ENCODE peak calls at places on chromosomes 7 and 10, in four cellular contexts. One of them, this sample, is unnamed.
A peak's percentile ranks its signal among the peaks of the same experiment; 100 is the strongest.

GRCh38 chr10:5618829-5619228 is 47.6 kb downstream of the ASB13 start:
- DNase-seq in Kasumi-1: no peak
- DNase-seq in mesenchymal stem cell: no peak
- DNase-seq in spleen: peak; percentile 63
- DNase-seq in this sample: no peak

GRCh38 chr7:48170506-48170905 is 752 bp upstream of the ABCA13 start:
- DNase-seq in Kasumi-1: no peak
- DNase-seq in mesenchymal stem cell: no peak
- DNase-seq in spleen: no peak
- DNase-seq in this sample: no peak

GRCh38 chr10:98344589-98345038 is 70.4 kb downstream of the PYROXD2 start:
- DNase-seq in mesenchymal stem cell: peak; percentile 93
- DNase-seq in spleen: no peak
- DNase-seq in Kasumi-1: no peak
- DNase-seq in this sample: no peak

GRCh38 chr10:72932259-72933015 is 22.2 kb downstream of the PLA2G12B start:
- DNase-seq in spleen: no peak
- DNase-seq in Kasumi-1: no peak
- DNase-seq in mesenchymal stem cell: no peak
- DNase-seq in this sample: no peak

GRCh38 chr7:99268361-99268908 is 4.2 kb upstream of the MYH16 start:
- DNase-seq in spleen: no peak
- DNase-seq in Kasumi-1: no peak
- DNase-seq in mesenchymal stem cell: no peak
- DNase-seq in this sample: no peak

GRCh38 chr7:130441408-130441854 is 615 bp upstream of the CEP41 start:
- DNase-seq in mesenchymal stem cell: no peak
- DNase-seq in Kasumi-1: no peak
- DNase-seq in spleen: no peak
- DNase-seq in this sample: no peak

GRCh38 chr10:109306698-109307097 is 616.6 kb downstream of the XPNPEP1 start:
- DNase-seq in mesenchymal stem cell: no peak
- DNase-seq in spleen: no peak
- DNase-seq in Kasumi-1: no peak
- DNase-seq in this sample: no peak

GRCh38 chr7:46058424-46058823 is 137.4 kb upstream of the IGFBP3 start:
- DNase-seq in mesenchymal stem cell: peak; percentile 9
- DNase-seq in spleen: no peak
- DNase-seq in Kasumi-1: no peak
- DNase-seq in this sample: no peak

GRCh38 chr7:33107136-33108066 is 1.8 kb downstream of the RP9 start:
- DNase-seq in mesenchymal stem cell: peak; percentile 60
- DNase-seq in Kasumi-1: peak; percentile 63
- DNase-seq in spleen: no peak
- DNase-seq in this sample: no peak

GRCh38 chr10:11871470-11871869 is 48.3 kb downstream of the PROSER2 start:
- DNase-seq in mesenchymal stem cell: no peak
- DNase-seq in spleen: peak; percentile 11
- DNase-seq in Kasumi-1: peak; percentile 83
- DNase-seq in this sample: peak; percentile 9

GRCh38 chr7:30159698-30160143 is 24.9 kb downstream of the MTURN start:
- DNase-seq in Kasumi-1: peak; percentile 100
- DNase-seq in mesenchymal stem cell: peak; percentile 45
- DNase-seq in spleen: peak; percentile 80
- DNase-seq in this sample: no peak

GRCh38 chr10:28722065-28722803 is 44.9 kb downstream of the BAMBI start:
- DNase-seq in mesenchymal stem cell: peak; percentile 60
- DNase-seq in spleen: peak; percentile 68
- DNase-seq in Kasumi-1: no peak
- DNase-seq in this sample: no peak

GRCh38 chr10:17075510-17075909 is 54.1 kb downstream of the CUBN start:
- DNase-seq in spleen: no peak
- DNase-seq in mesenchymal stem cell: peak; percentile 94
- DNase-seq in Kasumi-1: no peak
- DNase-seq in this sample: no peak

GRCh38 chr10:104197364-104197763 is 34.8 kb downstream of the CFAP43 start:
- DNase-seq in spleen: no peak
- DNase-seq in Kasumi-1: no peak
- DNase-seq in mesenchymal stem cell: no peak
- DNase-seq in this sample: no peak

GRCh38 chr10:89576022-89576421 is 40.6 kb upstream of the SLC16A12 start:
- DNase-seq in Kasumi-1: no peak
- DNase-seq in spleen: no peak
- DNase-seq in mesenchymal stem cell: no peak
- DNase-seq in this sample: no peak

GRCh38 chr10:132457328-132458070 is 60.5 kb downstream of the PWWP2B start:
- DNase-seq in spleen: peak; percentile 79
- DNase-seq in Kasumi-1: peak; percentile 26
- DNase-seq in mesenchymal stem cell: no peak
- DNase-seq in this sample: no peak

GRCh38 chr7:51620690-51621089 is 304.1 kb upstream of the COBL start:
- DNase-seq in mesenchymal stem cell: no peak
- DNase-seq in Kasumi-1: no peak
- DNase-seq in spleen: no peak
- DNase-seq in this sample: no peak

GRCh38 chr7:41425926-41426325 is 277.0 kb downstream of the INHBA start:
- DNase-seq in spleen: no peak
- DNase-seq in mesenchymal stem cell: peak; percentile 68
- DNase-seq in Kasumi-1: no peak
- DNase-seq in this sample: no peak

GRCh38 chr10:15211464-15211979 is 43.0 kb upstream of the NMT2 start:
- DNase-seq in mesenchymal stem cell: peak; percentile 73
- DNase-seq in spleen: no peak
- DNase-seq in Kasumi-1: no peak
- DNase-seq in this sample: no peak

GRCh38 chr7:41319601-41320000 is 383.3 kb downstream of the INHBA start:
- DNase-seq in spleen: no peak
- DNase-seq in Kasumi-1: no peak
- DNase-seq in mesenchymal stem cell: no peak
- DNase-seq in this sample: no peak

GRCh38 chr7:132049462-132050304 is 493.3 kb upstream of the PODXL start:
- DNase-seq in mesenchymal stem cell: peak; percentile 31
- DNase-seq in Kasumi-1: peak; percentile 50
- DNase-seq in spleen: no peak
- DNase-seq in this sample: peak; percentile 12

GRCh38 chr10:28875535-28876208 is 198.4 kb downstream of the BAMBI start:
- DNase-seq in Kasumi-1: no peak
- DNase-seq in spleen: no peak
- DNase-seq in mesenchymal stem cell: peak; percentile 74
- DNase-seq in this sample: no peak

GRCh38 chr7:100685049-100685605 is 8.9 kb downstream of the GIGYF1 start:
- DNase-seq in Kasumi-1: no peak
- DNase-seq in spleen: no peak
- DNase-seq in mesenchymal stem cell: no peak
- DNase-seq in this sample: no peak

GRCh38 chr10:127977368-127978009 is 70.6 kb downstream of the PTPRE start:
- DNase-seq in spleen: peak; percentile 83
- DNase-seq in mesenchymal stem cell: peak; percentile 97
- DNase-seq in Kasumi-1: no peak
- DNase-seq in this sample: peak; percentile 69

GRCh38 chr7:1668932-1669485 is 1.1 kb upstream of the ELFN1 start:
- DNase-seq in mesenchymal stem cell: peak; percentile 26
- DNase-seq in Kasumi-1: no peak
- DNase-seq in spleen: peak; percentile 60
- DNase-seq in this sample: no peak

GRCh38 chr10:89502556-89502955 is 32.8 kb downstream of the SLC16A12 start:
- DNase-seq in mesenchymal stem cell: no peak
- DNase-seq in spleen: no peak
- DNase-seq in Kasumi-1: no peak
- DNase-seq in this sample: no peak

GRCh38 chr7:131948434-131949053 is 392.1 kb upstream of the PODXL start:
- DNase-seq in Kasumi-1: no peak
- DNase-seq in mesenchymal stem cell: no peak
- DNase-seq in spleen: no peak
- DNase-seq in this sample: no peak

GRCh38 chr7:117892821-117893220 is 19.6 kb upstream of the CTTNBP2 start:
- DNase-seq in mesenchymal stem cell: no peak
- DNase-seq in spleen: no peak
- DNase-seq in Kasumi-1: no peak
- DNase-seq in this sample: no peak

This sample was measured in glomerular endothelial cell.